ENCODE peak calls at places on chromosomes 7 and 10, in seven cellular contexts. One of them, this sample, is unnamed.

GRCh38 chr10:101299211-101299610 is 54.8 kb upstream of the BTRC start:
- DNase-seq in AG04449: no peak
- DNase-seq in ascending aorta: no peak
- DNase-seq in uterus: no peak
- DNase-seq in BE2C: no peak
- DNase-seq in lower leg skin: no peak
- DNase-seq in endothelial cell: no peak
- DNase-seq in this sample: no peak

GRCh38 chr7:105678811-105679495 is 97.7 kb upstream of the EFCAB10 start:
- DNase-seq in AG04449: no peak
- DNase-seq in ascending aorta: peak; percentile 90
- DNase-seq in uterus: peak; percentile 77
- DNase-seq in BE2C: no peak
- DNase-seq in lower leg skin: peak; percentile 95
- DNase-seq in endothelial cell: no peak
- DNase-seq in this sample: peak; percentile 60

GRCh38 chr10:110413049-110413783 is 84.5 kb upstream of the DUSP5 start:
- DNase-seq in AG04449: no peak
- DNase-seq in ascending aorta: no peak
- DNase-seq in uterus: no peak
- DNase-seq in BE2C: no peak
- DNase-seq in lower leg skin: no peak
- DNase-seq in endothelial cell: no peak
- DNase-seq in this sample: no peak

GRCh38 chr7:17487343-17487742 is 188.9 kb downstream of the AHR start:
- DNase-seq in AG04449: no peak
- DNase-seq in ascending aorta: no peak
- DNase-seq in uterus: no peak
- DNase-seq in BE2C: no peak
- DNase-seq in lower leg skin: no peak
- DNase-seq in endothelial cell: no peak
- DNase-seq in this sample: no peak

GRCh38 chr7:145700488-145700887 is 416.1 kb upstream of the CNTNAP2 start:
- DNase-seq in AG04449: no peak
- DNase-seq in ascending aorta: no peak
- DNase-seq in uterus: no peak
- DNase-seq in BE2C: no peak
- DNase-seq in lower leg skin: no peak
- DNase-seq in endothelial cell: no peak
- DNase-seq in this sample: no peak

GRCh38 chr10:62907470-62908212 is 91.5 kb upstream of the EGR2 start:
- DNase-seq in AG04449: no peak
- DNase-seq in ascending aorta: no peak
- DNase-seq in uterus: no peak
- DNase-seq in BE2C: no peak
- DNase-seq in lower leg skin: no peak
- DNase-seq in endothelial cell: no peak
- DNase-seq in this sample: no peak

GRCh38 chr7:116354171-116354545 is 143.8 kb downstream of the TES start:
- DNase-seq in AG04449: no peak
- DNase-seq in ascending aorta: peak; percentile 72
- DNase-seq in uterus: peak; percentile 73
- DNase-seq in BE2C: no peak
- DNase-seq in lower leg skin: no peak
- DNase-seq in endothelial cell: no peak
- DNase-seq in this sample: no peak

GRCh38 chr10:88039496-88040200 is 176.2 kb downstream of the PTEN start:
- DNase-seq in AG04449: no peak
- DNase-seq in ascending aorta: no peak
- DNase-seq in uterus: no peak
- DNase-seq in BE2C: no peak
- DNase-seq in lower leg skin: no peak
- DNase-seq in endothelial cell: no peak
- DNase-seq in this sample: no peak

GRCh38 chr10:31204090-31204489 is 114.9 kb upstream of the ZEB1 start:
- DNase-seq in AG04449: no peak
- DNase-seq in ascending aorta: no peak
- DNase-seq in uterus: no peak
- DNase-seq in BE2C: no peak
- DNase-seq in lower leg skin: no peak
- DNase-seq in endothelial cell: no peak
- DNase-seq in this sample: no peak

GRCh38 chr7:45977256-45977655 is 56.2 kb upstream of the IGFBP3 start:
- DNase-seq in AG04449: no peak
- DNase-seq in ascending aorta: no peak
- DNase-seq in uterus: no peak
- DNase-seq in BE2C: no peak
- DNase-seq in lower leg skin: no peak
- DNase-seq in endothelial cell: no peak
- DNase-seq in this sample: no peak

GRCh38 chr7:99456288-99456687 is 9.7 kb downstream of the ATP5MF start:
- DNase-seq in AG04449: no peak
- DNase-seq in ascending aorta: no peak
- DNase-seq in uterus: no peak
- DNase-seq in BE2C: no peak
- DNase-seq in lower leg skin: no peak
- DNase-seq in endothelial cell: no peak
- DNase-seq in this sample: no peak

GRCh38 chr7:36082910-36083309 is 70.1 kb upstream of the EEPD1 start:
- DNase-seq in AG04449: no peak
- DNase-seq in ascending aorta: no peak
- DNase-seq in uterus: no peak
- DNase-seq in BE2C: peak; percentile 38
- DNase-seq in lower leg skin: peak; percentile 71
- DNase-seq in endothelial cell: no peak
- DNase-seq in this sample: no peak
- TF ChIP-seq CTCF in AG04449: peak; percentile 1
- TF ChIP-seq CTCF in ascending aorta: no peak
- TF ChIP-seq CTCF in uterus: no peak
- TF ChIP-seq CTCF in BE2C: peak; percentile 21
- TF ChIP-seq CTCF in lower leg skin: no peak
- TF ChIP-seq CTCF in endothelial cell: no peak
- TF ChIP-seq CTCF in this sample: no peak

GRCh38 chr10:106175760-106176377 is 988.6 kb downstream of the SORCS1 start:
- DNase-seq in AG04449: no peak
- DNase-seq in ascending aorta: no peak
- DNase-seq in uterus: no peak
- DNase-seq in BE2C: no peak
- DNase-seq in lower leg skin: no peak
- DNase-seq in endothelial cell: no peak
- DNase-seq in this sample: no peak
- TF ChIP-seq CTCF in AG04449: peak; percentile 15
- TF ChIP-seq CTCF in ascending aorta: no peak
- TF ChIP-seq CTCF in uterus: no peak
- TF ChIP-seq CTCF in BE2C: peak; percentile 56
- TF ChIP-seq CTCF in lower leg skin: no peak
- TF ChIP-seq CTCF in endothelial cell: peak; percentile 53
- TF ChIP-seq CTCF in this sample: no peak

GRCh38 chr10:97762816-97763215 is 9.0 kb downstream of the SFRP5 start:
- DNase-seq in AG04449: no peak
- DNase-seq in ascending aorta: no peak
- DNase-seq in uterus: no peak
- DNase-seq in BE2C: no peak
- DNase-seq in lower leg skin: no peak
- DNase-seq in endothelial cell: no peak
- DNase-seq in this sample: no peak
- TF ChIP-seq CTCF in AG04449: no peak
- TF ChIP-seq CTCF in ascending aorta: no peak
- TF ChIP-seq CTCF in uterus: no peak
- TF ChIP-seq CTCF in BE2C: no peak
- TF ChIP-seq CTCF in lower leg skin: no peak
- TF ChIP-seq CTCF in endothelial cell: no peak
- TF ChIP-seq CTCF in this sample: no peak

GRCh38 chr10:68223535-68224165 is 8.3 kb downstream of the ATOH7 start:
- DNase-seq in AG04449: no peak
- DNase-seq in ascending aorta: no peak
- DNase-seq in uterus: no peak
- DNase-seq in BE2C: no peak
- DNase-seq in lower leg skin: no peak
- DNase-seq in endothelial cell: no peak
- DNase-seq in this sample: no peak
- TF ChIP-seq CTCF in AG04449: no peak
- TF ChIP-seq CTCF in ascending aorta: no peak
- TF ChIP-seq CTCF in uterus: no peak
- TF ChIP-seq CTCF in BE2C: peak; percentile 27
- TF ChIP-seq CTCF in lower leg skin: no peak
- TF ChIP-seq CTCF in endothelial cell: no peak
- TF ChIP-seq CTCF in this sample: no peak

GRCh38 chr10:43170491-43170890 is 32.2 kb downstream of the CSGALNACT2 start:
- DNase-seq in AG04449: no peak
- DNase-seq in ascending aorta: no peak
- DNase-seq in uterus: no peak
- DNase-seq in BE2C: no peak
- DNase-seq in lower leg skin: no peak
- DNase-seq in endothelial cell: no peak
- DNase-seq in this sample: no peak
- TF ChIP-seq CTCF in AG04449: no peak
- TF ChIP-seq CTCF in ascending aorta: no peak
- TF ChIP-seq CTCF in uterus: no peak
- TF ChIP-seq CTCF in BE2C: peak; percentile 15
- TF ChIP-seq CTCF in lower leg skin: no peak
- TF ChIP-seq CTCF in endothelial cell: no peak
- TF ChIP-seq CTCF in this sample: no peak

GRCh38 chr7:142939226-142939910 is at the start of gene LLCFC1:
- DNase-seq in AG04449: no peak
- DNase-seq in ascending aorta: no peak
- DNase-seq in uterus: no peak
- DNase-seq in BE2C: no peak
- DNase-seq in lower leg skin: peak; percentile 78
- DNase-seq in endothelial cell: no peak
- DNase-seq in this sample: no peak
- TF ChIP-seq CTCF in AG04449: no peak
- TF ChIP-seq CTCF in ascending aorta: no peak
- TF ChIP-seq CTCF in uterus: no peak
- TF ChIP-seq CTCF in BE2C: no peak
- TF ChIP-seq CTCF in lower leg skin: no peak
- TF ChIP-seq CTCF in endothelial cell: no peak
- TF ChIP-seq CTCF in this sample: no peak

DNA sequence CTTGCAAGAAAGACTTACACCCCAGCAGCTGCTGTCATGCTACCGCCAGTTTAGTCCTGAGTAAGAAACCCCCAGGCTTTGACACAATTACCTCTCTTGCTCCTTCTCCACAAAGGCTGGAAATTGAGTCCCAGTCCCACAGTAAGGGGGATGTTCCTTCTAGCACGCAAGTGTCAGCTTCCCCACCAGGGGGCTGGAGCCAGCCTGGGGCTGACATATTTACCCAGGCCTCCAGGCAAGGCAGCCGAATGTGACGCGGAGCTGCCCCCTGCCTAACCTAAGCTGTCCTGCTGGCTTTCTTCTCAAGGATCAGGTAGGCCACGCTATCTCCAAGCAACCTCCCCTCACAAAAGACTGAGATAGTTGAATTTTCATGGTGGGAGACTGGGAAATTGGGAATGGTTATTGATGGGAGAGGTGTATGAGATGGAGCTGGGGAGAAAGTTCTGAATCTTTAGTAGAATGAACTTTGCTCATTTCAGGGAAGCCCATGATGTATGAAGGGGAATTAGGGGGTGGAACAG is 19.2 kb upstream of the BMPER start:
- DNase-seq in AG04449: no peak
- DNase-seq in ascending aorta: no peak
- DNase-seq in uterus: no peak
- DNase-seq in BE2C: peak; percentile 28
- DNase-seq in lower leg skin: no peak
- DNase-seq in endothelial cell: peak; percentile 75
- DNase-seq in this sample: no peak
- TF ChIP-seq CTCF in AG04449: peak; percentile 65
- TF ChIP-seq CTCF in ascending aorta: no peak
- TF ChIP-seq CTCF in uterus: no peak
- TF ChIP-seq CTCF in BE2C: peak; percentile 30
- TF ChIP-seq CTCF in lower leg skin: no peak
- TF ChIP-seq CTCF in endothelial cell: peak; percentile 73
- TF ChIP-seq CTCF in this sample: no peak

DNA sequence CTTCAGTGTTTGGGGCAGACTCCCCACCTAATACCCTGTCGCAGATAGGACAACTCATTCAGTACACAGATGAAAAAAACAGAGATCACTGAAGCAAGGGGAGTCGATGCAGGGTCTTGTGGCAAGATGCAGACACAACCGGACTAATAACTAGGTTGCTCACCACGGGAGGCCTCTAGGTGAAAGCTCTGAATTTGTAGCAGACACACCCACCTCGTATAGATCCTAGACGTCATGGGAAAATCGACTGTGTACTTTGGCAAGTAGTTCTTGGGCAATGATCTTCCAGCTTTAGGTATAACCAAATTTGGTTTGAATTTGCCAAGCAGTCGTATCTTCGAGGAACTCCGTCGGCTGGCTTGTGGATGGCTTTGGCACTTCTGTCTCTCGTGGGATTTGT is 88.1 kb downstream of the TCF7L2 start:
- DNase-seq in AG04449: no peak
- DNase-seq in ascending aorta: peak; percentile 47
- DNase-seq in uterus: no peak
- DNase-seq in BE2C: no peak
- DNase-seq in lower leg skin: peak; percentile 65
- DNase-seq in endothelial cell: no peak
- DNase-seq in this sample: no peak
- TF ChIP-seq CTCF in AG04449: no peak
- TF ChIP-seq CTCF in ascending aorta: no peak
- TF ChIP-seq CTCF in uterus: no peak
- TF ChIP-seq CTCF in BE2C: no peak
- TF ChIP-seq CTCF in lower leg skin: no peak
- TF ChIP-seq CTCF in endothelial cell: no peak
- TF ChIP-seq CTCF in this sample: no peak

DNA sequence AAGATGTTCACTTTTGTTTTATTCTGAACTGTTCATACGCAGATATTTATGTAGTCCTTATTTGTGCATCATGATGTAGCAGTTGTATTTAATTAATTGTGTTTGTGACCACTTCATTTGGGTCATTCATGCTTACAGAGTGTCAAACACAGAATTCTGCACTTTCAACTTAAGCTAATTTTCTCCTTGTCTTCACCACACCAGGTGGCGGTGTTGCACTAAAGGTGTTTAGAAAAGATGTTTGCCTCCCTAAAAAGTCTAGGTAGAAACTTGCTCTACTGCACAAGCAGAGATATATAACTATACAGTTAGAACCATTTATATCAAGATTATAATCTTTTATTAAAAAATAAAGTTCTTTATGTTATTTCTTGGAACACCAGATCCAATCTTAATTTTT is 1.3 kb upstream of the TAS2R38 start:
- DNase-seq in AG04449: no peak
- DNase-seq in ascending aorta: no peak
- DNase-seq in uterus: no peak
- DNase-seq in BE2C: no peak
- DNase-seq in lower leg skin: no peak
- DNase-seq in endothelial cell: peak; percentile 30
- DNase-seq in this sample: no peak
- TF ChIP-seq CTCF in AG04449: no peak
- TF ChIP-seq CTCF in ascending aorta: peak; percentile 25
- TF ChIP-seq CTCF in uterus: no peak
- TF ChIP-seq CTCF in BE2C: peak; percentile 25
- TF ChIP-seq CTCF in lower leg skin: no peak
- TF ChIP-seq CTCF in endothelial cell: peak; percentile 40
- TF ChIP-seq CTCF in this sample: no peak

GRCh38 chr7:68063171-68063570 is 1066.5 kb downstream of the TYW1 start:
- DNase-seq in AG04449: no peak
- DNase-seq in ascending aorta: no peak
- DNase-seq in uterus: no peak
- DNase-seq in BE2C: peak; percentile 26
- DNase-seq in lower leg skin: no peak
- DNase-seq in endothelial cell: no peak
- DNase-seq in this sample: no peak
- TF ChIP-seq CTCF in AG04449: peak; percentile 33
- TF ChIP-seq CTCF in ascending aorta: peak; percentile 7
- TF ChIP-seq CTCF in uterus: no peak
- TF ChIP-seq CTCF in BE2C: peak; percentile 69
- TF ChIP-seq CTCF in lower leg skin: no peak
- TF ChIP-seq CTCF in endothelial cell: no peak
- TF ChIP-seq CTCF in this sample: no peak